ENCODE peak calls at places on chromosomes 13 and 19, in four cellular contexts. D, E, S and K are unnamed samples. For H3K36me3, the result is how much of the 10 kb centered on the place peaks cover.

GRCh38 chr13:96141032-96141431 is 51.1 kb downstream of the HS6ST3 start:
- DNase-seq in D (peak), S (no peak), E (no peak), K (no peak)

GRCh38 chr19:55467236-55468053 is 2.9 kb upstream of the C19orf85 start:
- DNase-seq in S (peak), D (peak), E (peak), K (peak)

GRCh38 chr19:1651548-1652394 is 644 bp downstream of the TCF3 start:
- DNase-seq in S (peak), D (peak), E (peak), K (peak)

GRCh38 chr13:75430618-75431209 is 51.3 kb downstream of the TBC1D4 start:
- DNase-seq in E (no peak), D (no peak), S (no peak), K (no peak)

GRCh38 chr19:6103217-6103644 is 7.1 kb downstream of the RFX2 start:
- DNase-seq in E (peak), D (no peak), S (no peak), K (peak)

GRCh38 chr13:80339841-80340642 is 884 bp downstream of the SPRY2 start:
- DNase-seq in S (peak), D (peak), E (peak), K (peak)

GRCh38 chr19:890831-891230 is 2.2 kb downstream of the MED16 start:
- DNase-seq in S (no peak), D (no peak), E (no peak), K (no peak)

GRCh38 chr19:34495416-34495815 is 13.9 kb downstream of the WTIP start:
- DNase-seq in S (no peak), E (no peak), D (no peak), K (no peak)

GRCh38 chr13:44969858-44970484 is 19.3 kb downstream of the NUFIP1 start:
- DNase-seq in E (no peak), D (peak), S (no peak), K (no peak)

GRCh38 chr13:99356216-99357089 is 49.3 kb upstream of the GPR183 start:
- DNase-seq in E (no peak), S (no peak), D (no peak), K (no peak)

GRCh38 chr19:47374876-47375693 is 26.0 kb downstream of the DHX34 start:
- DNase-seq in E (no peak), D (no peak), S (peak), K (no peak)

GRCh38 chr13:94674609-94675348 is 37.6 kb downstream of the SOX21 start:
- DNase-seq in S (no peak), D (peak), E (peak), K (no peak)

GRCh38 chr13:113739527-113740285 is 19.3 kb upstream of the TMEM255B start:
- DNase-seq in S (peak), E (no peak), D (no peak), K (no peak)

GRCh38 chr13:46202188-46202795 is 9.4 kb upstream of the LRRC63 start:
- DNase-seq in E (no peak), D (no peak), S (no peak), K (no peak)
- H3K4me3 ChIP-seq in E (no peak), D (no peak), S (no peak), K (no peak)

DNA sequence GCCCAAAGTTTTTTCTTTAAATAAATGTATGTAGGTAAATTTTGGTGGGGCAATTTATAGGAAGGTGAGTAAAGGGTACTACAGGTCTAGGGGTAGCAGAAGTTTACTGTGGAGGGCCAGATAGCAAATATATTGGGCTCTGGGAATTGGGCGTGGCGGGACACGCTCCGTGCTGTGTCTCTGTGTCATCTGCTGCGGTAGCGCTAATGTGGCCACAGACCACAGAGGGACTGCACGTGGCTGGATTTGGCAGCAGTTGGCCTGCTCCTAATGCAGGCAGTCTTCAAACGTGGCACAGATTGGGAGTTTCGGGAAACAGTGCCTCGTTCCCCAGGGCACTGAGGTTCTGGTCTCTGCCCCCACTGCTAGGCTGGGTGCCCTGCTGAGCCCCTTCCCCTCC is 16.6 kb upstream of the MYDGF start:
- DNase-seq in D (no peak), E (no peak), S (no peak), K (no peak)
- H3K36me3 ChIP-seq in D (under half), E (half or more), S (under half), K (half or more)

GRCh38 chr19:38496603-38497487 is 63.4 kb downstream of the RYR1 start:
- DNase-seq in S (no peak), E (no peak), D (no peak), K (no peak)
- H3K4me3 ChIP-seq in S (no peak), E (no peak), D (no peak), K (no peak)

DNA sequence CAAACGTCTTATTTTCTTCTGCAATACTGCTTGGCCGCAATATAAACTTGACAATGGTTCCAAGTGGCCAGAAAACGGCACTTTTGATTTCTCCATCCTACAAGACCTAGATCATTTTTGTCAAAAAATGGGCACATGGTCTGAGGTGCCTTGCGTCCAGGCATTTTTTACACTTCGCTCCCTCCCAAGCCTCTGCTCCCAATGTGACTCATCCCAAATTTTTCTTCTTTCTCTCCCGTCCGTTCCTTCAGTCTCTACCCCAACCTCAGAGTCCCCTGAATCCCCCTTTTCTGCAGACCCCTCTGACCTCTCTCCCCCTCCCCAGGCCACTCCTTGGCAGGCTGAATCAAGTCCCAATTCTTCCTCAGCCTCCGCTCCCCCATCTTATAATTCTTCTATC is 14.3 kb upstream of the OR10H1 start:
- DNase-seq in E (no peak), D (no peak), S (no peak), K (no peak)
- H3K36me3 ChIP-seq in E (under half), D (under half), S (under half), K (under half)